ENCODE peak calls at places on chromosomes 2 and 18, in nine cellular contexts. U, E, W, L, H, F, T, S and R are unnamed samples. For H3K4me1, the result is how much of the 10 kb centered on the place peaks cover.

GRCh38 chr2:1800716-1801388 is 56.5 kb upstream of the PXDN start:
- DNase-seq in U (no peak), E (no peak), W (no peak), L (no peak), H (no peak), F (no peak), T (no peak), S (peak), R (no peak)

GRCh38 chr18:69567813-69568488 is 167.3 kb downstream of the DOK6 start:
- DNase-seq in U (no peak), E (no peak), W (no peak), L (no peak), H (no peak), F (no peak), T (peak), S (no peak), R (no peak)

GRCh38 chr18:58195278-58195721 is 151.3 kb downstream of the NEDD4L start:
- DNase-seq in U (peak), E (no peak), W (peak), L (no peak), H (peak), F (peak), T (peak), S (no peak), R (no peak)

GRCh38 chr18:11981633-11982366 is 493 bp downstream of the IMPA2 start:
- DNase-seq in U (peak), E (no peak), W (peak), L (no peak), H (peak), F (no peak), T (peak), S (peak), R (no peak)

GRCh38 chr2:231469568-231469920 is 5.3 kb upstream of the NCL start:
- DNase-seq in U (no peak), E (no peak), W (no peak), L (no peak), H (no peak), F (no peak), T (no peak), S (no peak), R (no peak)

GRCh38 chr2:126899786-126900185 is 1.1 kb downstream of the TEX51 start:
- DNase-seq in U (peak), E (no peak), W (peak), L (no peak), H (no peak), F (no peak), T (no peak), S (no peak), R (no peak)

GRCh38 chr2:203915256-203915655 is 21.3 kb upstream of the ICOS start:
- DNase-seq in U (no peak), E (no peak), W (no peak), L (no peak), H (no peak), F (no peak), T (no peak), S (no peak), R (no peak)

GRCh38 chr2:46874236-46874929 is 41.2 kb downstream of the MCFD2 start:
- DNase-seq in U (no peak), E (no peak), W (no peak), L (no peak), H (no peak), F (no peak), T (no peak), S (no peak), R (no peak)

GRCh38 chr2:237474511-237474911 is 12.5 kb upstream of the MLPH start:
- DNase-seq in U (no peak), E (peak), W (peak), L (no peak), H (no peak), F (no peak), T (no peak), S (peak), R (no peak)

GRCh38 chr2:50143822-50144575 is 887.9 kb downstream of the NRXN1 start:
- DNase-seq in U (no peak), E (peak), W (no peak), L (peak), H (peak), F (no peak), T (peak), S (peak), R (no peak)

GRCh38 chr2:20052229-20052871 is 922 bp upstream of the LAPTM4A start:
- DNase-seq in U (no peak), E (no peak), W (no peak), L (no peak), H (peak), F (no peak), T (no peak), S (peak), R (no peak)

GRCh38 chr2:109136542-109136941 is 7.5 kb downstream of the SH3RF3 start:
- DNase-seq in U (no peak), E (no peak), W (no peak), L (no peak), H (no peak), F (no peak), T (no peak), S (no peak), R (no peak)

GRCh38 chr18:50857694-50858093 is 21.2 kb upstream of the ME2 start:
- DNase-seq in U (no peak), E (no peak), W (no peak), L (no peak), H (no peak), F (no peak), T (no peak), S (no peak), R (no peak)
- H3K4me1 ChIP-seq in U (under half), E (under half), W (under half), L (under half), H (under half), F (under half), T (under half), S (under half), R (under half)

DNA sequence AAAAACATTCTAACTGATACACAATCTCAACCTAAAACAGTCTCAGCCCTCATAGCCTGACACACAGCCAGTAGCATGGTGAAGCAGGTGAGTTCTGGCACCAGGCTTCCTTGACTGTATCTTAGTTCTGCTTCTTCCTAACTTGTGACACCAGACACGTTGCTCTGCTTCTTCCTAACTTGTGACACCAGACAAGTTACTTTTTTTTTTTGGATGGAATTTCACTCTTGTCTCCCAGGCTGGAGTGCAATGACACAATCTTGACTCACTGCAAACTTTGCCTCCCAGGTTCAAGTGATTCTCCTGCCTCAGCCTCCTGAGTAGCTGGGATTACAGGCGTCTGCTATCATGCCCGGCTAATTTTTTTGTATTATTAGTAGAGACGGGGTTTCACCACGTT is 6.7 kb upstream of the ATG16L1 start:
- DNase-seq in U (no peak), E (no peak), W (no peak), L (no peak), H (no peak), F (no peak), T (no peak), S (no peak), R (peak)
- H3K27ac ChIP-seq in U (no peak), E (peak), W (no peak), L (no peak), H (no peak), F (no peak), T (no peak), S (no peak), R (peak)

GRCh38 chr2:157786663-157787363 is 89.3 kb downstream of the ACVR1 start:
- DNase-seq in U (no peak), E (no peak), W (no peak), L (no peak), H (no peak), F (no peak), T (no peak), S (no peak), R (peak)
- H3K4me1 ChIP-seq in U (under half), E (under half), W (half or more), L (under half), H (under half), F (under half), T (under half), S (under half), R (half or more)

DNA sequence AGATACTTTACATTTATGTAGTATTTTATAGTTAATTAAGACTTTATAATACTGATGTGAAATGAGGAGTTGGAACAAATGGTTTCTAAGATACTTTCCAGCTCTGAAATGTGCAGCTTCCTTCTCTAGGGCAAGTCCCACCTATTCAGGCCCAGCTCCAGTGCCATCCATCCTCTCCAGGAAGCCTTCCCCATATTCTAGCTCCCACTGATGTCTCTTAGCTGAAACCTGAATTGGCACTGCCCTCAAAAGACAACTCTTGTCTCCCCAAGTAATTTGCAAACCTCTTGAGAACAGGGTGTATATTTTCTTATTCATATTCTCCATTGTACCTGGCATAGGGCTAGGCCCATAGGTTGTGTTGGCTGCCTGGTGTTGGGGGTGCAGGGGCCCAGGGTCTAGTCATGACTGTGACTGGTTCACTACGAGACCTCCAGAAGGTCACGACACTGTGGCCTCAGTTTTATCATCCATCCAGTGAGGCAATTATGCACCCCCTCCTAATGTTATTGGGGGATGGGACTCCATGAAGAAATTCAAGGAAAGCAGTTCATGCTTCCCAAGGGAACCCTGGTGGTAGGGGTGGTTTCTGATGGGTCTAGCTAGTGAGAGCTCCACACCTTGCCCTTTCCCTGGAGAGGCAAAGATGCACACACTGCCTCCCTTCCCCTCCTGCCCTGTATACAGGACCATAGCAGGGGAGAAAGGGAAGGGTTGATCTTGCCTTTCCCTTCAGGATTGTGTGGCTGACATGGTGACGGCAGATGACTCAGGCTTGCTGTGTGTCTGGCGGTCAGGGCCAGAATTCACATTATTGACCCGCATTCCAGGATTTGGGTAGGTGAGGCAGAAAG is 2.8 kb downstream of the WDR54 start:
- DNase-seq in U (no peak), E (no peak), W (no peak), L (no peak), H (no peak), F (no peak), T (no peak), S (peak), R (no peak)
- H3K27ac ChIP-seq in U (no peak), E (no peak), W (no peak), L (no peak), H (no peak), F (no peak), T (no peak), S (no peak), R (no peak)

DNA sequence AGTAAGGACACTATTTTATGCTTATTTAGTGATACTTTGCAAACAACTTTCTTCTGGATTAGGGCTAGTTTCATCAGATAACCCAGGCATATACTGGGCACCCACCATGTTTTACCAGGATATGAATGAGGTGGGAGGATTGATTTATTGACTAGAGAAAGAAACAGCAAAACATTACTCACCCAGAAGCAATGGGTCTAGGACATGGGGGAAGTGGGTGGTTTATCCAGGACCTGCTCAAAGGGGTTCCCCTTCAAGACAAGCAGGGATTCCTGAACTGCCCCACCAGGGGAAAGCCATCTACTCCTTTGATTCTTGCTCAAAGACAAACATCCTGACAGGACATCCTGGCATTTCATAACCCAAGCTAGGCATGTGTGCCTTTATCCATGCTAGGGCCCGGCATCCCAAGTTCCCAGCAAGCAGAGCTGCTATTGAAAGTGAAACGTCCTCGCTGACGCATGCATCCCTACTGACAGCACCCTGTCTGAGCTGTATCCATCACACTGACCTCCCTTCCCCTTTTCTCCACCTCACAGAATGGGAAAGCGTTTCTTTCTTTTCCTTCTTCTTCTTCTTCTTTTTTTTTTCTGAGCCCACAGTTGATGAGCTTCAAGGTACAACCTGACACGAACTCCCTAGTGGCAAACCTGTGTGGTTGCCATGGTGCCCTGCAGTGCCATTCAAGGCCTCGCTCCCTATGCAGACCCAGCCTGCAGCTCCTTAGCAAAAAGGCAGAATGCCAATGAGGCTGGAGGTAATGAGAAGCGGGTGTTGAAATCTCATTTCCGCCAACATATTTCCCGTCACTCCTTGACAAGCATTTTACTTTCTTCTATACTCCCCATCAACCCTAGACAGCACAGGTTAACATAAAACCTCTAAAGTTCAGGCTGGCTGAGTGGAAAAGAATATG is 70.5 kb downstream of the CLHC1 start:
- DNase-seq in U (no peak), E (no peak), W (peak), L (no peak), H (no peak), F (peak), T (no peak), S (no peak), R (no peak)
- H3K4me1 ChIP-seq in U (under half), E (under half), W (half or more), L (under half), H (under half), F (under half), T (under half), S (half or more), R (under half)

GRCh38 chr18:3256693-3257626 is 5.0 kb upstream of the MYL12B start:
- DNase-seq in U (no peak), E (no peak), W (no peak), L (no peak), H (no peak), F (no peak), T (no peak), S (peak), R (peak)

GRCh38 chr18:3255611-3256165 is 6.2 kb upstream of the MYL12B start:
- DNase-seq in U (no peak), E (no peak), W (no peak), L (no peak), H (no peak), F (no peak), T (no peak), S (no peak), R (no peak)

GRCh38 chr18:3252843-3253242 is 5.2 kb downstream of the MYL12A start:
- DNase-seq in U (no peak), E (no peak), W (no peak), L (no peak), H (no peak), F (no peak), T (no peak), S (no peak), R (no peak)

GRCh38 chr18:3251963-3252277 is 4.3 kb downstream of the MYL12A start:
- DNase-seq in U (no peak), E (no peak), W (no peak), L (no peak), H (no peak), F (no peak), T (no peak), S (no peak), R (no peak)

DNA sequence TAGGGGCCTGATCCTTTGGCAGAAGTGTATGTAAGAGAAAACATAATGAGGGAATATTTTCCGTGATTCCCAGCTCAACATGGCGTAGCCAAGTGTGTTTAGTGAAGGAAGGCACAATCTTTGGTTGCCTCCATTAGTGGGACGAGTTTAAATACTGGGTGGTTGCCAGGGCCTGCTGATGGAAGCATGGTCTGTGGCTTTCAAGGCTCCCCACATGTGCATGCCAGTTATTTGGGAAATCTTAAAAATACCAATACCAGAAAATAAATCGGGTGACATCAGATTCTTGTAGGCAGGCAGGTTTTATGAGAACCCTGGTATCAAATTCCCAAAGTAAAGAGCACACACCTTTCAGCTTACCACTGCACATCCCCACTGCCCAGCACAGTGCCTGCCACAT is 7.1 kb downstream of the MYL12A start:
- DNase-seq in U (no peak), E (no peak), W (no peak), L (no peak), H (no peak), F (no peak), T (no peak), S (no peak), R (no peak)
- H3K27ac ChIP-seq in U (no peak), E (peak), W (no peak), L (peak), H (no peak), F (peak), T (no peak), S (no peak), R (no peak)

GRCh38 chr18:79787527-79788095 is 10.1 kb upstream of the KCNG2 start:
- DNase-seq in U (no peak), E (no peak), W (no peak), L (no peak), H (no peak), F (no peak), T (no peak), S (peak), R (no peak)
- H3K4me1 ChIP-seq in U (under half), E (under half), W (under half), L (under half), H (under half), F (under half), T (under half), S (under half), R (under half)

DNA sequence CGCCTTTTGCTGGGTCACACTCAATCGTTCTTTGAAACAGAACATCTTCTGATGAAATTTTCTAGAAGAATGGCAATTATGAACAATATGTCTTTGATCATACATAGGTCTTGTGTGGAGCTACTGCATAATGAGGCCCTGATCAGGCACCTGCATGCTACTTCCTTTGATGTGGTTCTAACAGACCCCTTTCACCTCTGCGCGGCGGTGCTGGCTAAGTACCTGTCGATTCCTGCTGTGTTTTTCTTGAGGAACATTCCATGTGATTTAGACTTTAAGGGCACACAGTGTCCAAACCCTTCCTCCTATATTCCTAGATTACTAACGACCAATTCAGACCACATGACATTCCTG is 532 bp downstream of the UGT1A5 start:
- DNase-seq in U (no peak), E (no peak), W (no peak), L (no peak), H (no peak), F (no peak), T (no peak), S (no peak), R (no peak)
- H3K27ac ChIP-seq in U (no peak), E (no peak), W (no peak), L (no peak), H (no peak), F (no peak), T (no peak), S (no peak), R (no peak)

GRCh38 chr2:197810023-197810422 is 5.6 kb downstream of the PLCL1 start:
- DNase-seq in U (no peak), E (no peak), W (no peak), L (no peak), H (no peak), F (no peak), T (no peak), S (no peak), R (no peak)
- H3K4me1 ChIP-seq in U (under half), E (under half), W (under half), L (under half), H (under half), F (under half), T (under half), S (under half), R (under half)